ENCODE peak calls at places on chromosome 10, in nine cellular contexts. One of them, this sample, is unnamed.

GRCh38 chr10:84179059-84179710 is 5.6 kb downstream of the GPR15LG start:
- DNase-seq in naive thymus-derived CD4-positive, alpha-beta T cell: no peak
- DNase-seq in stimulated activated CD4-positive, alpha-beta T cell treated with anti-CD3 and anti-CD28 coated beads, Interleukin-4, amount 100 ng/mL, for 1 hour: no peak
- DNase-seq in Daoy: peak
- DNase-seq in foreskin fibroblast: peak
- DNase-seq in BE2C: peak
- DNase-seq in globus pallidus: no peak
- DNase-seq in activated CD8-positive, alpha-beta memory T cell treated with anti-CD3 and anti-CD28 coated beads for 48 hours: no peak
- DNase-seq in NCI-H1092: peak
- DNase-seq in this sample: no peak

GRCh38 chr10:53886325-53887300 is 914.4 kb downstream of the PCDH15 start:
- DNase-seq in Daoy: no peak
- DNase-seq in globus pallidus: no peak
- DNase-seq in naive thymus-derived CD4-positive, alpha-beta T cell: no peak
- DNase-seq in activated CD8-positive, alpha-beta memory T cell treated with anti-CD3 and anti-CD28 coated beads for 48 hours: no peak
- DNase-seq in BE2C: no peak
- DNase-seq in foreskin fibroblast: no peak
- DNase-seq in stimulated activated CD4-positive, alpha-beta T cell treated with anti-CD3 and anti-CD28 coated beads, Interleukin-4, amount 100 ng/mL, for 1 hour: no peak
- DNase-seq in NCI-H1092: no peak
- DNase-seq in this sample: no peak

GRCh38 chr10:24706479-24707118 is 17.1 kb downstream of the ARHGAP21 start:
- DNase-seq in foreskin fibroblast: peak
- DNase-seq in stimulated activated CD4-positive, alpha-beta T cell treated with anti-CD3 and anti-CD28 coated beads, Interleukin-4, amount 100 ng/mL, for 1 hour: no peak
- DNase-seq in NCI-H1092: no peak
- DNase-seq in naive thymus-derived CD4-positive, alpha-beta T cell: no peak
- DNase-seq in Daoy: peak
- DNase-seq in activated CD8-positive, alpha-beta memory T cell treated with anti-CD3 and anti-CD28 coated beads for 48 hours: no peak
- DNase-seq in BE2C: peak
- DNase-seq in globus pallidus: peak
- DNase-seq in this sample: no peak

GRCh38 chr10:109978481-109978880 is 29.3 kb upstream of the ADD3 start:
- DNase-seq in stimulated activated CD4-positive, alpha-beta T cell treated with anti-CD3 and anti-CD28 coated beads, Interleukin-4, amount 100 ng/mL, for 1 hour: peak
- DNase-seq in foreskin fibroblast: peak
- DNase-seq in naive thymus-derived CD4-positive, alpha-beta T cell: peak
- DNase-seq in activated CD8-positive, alpha-beta memory T cell treated with anti-CD3 and anti-CD28 coated beads for 48 hours: no peak
- DNase-seq in globus pallidus: peak
- DNase-seq in Daoy: peak
- DNase-seq in BE2C: peak
- DNase-seq in NCI-H1092: no peak
- DNase-seq in this sample: no peak

GRCh38 chr10:24822557-24822956 is 98.9 kb upstream of the ARHGAP21 start:
- DNase-seq in naive thymus-derived CD4-positive, alpha-beta T cell: no peak
- DNase-seq in globus pallidus: no peak
- DNase-seq in NCI-H1092: no peak
- DNase-seq in foreskin fibroblast: no peak
- DNase-seq in activated CD8-positive, alpha-beta memory T cell treated with anti-CD3 and anti-CD28 coated beads for 48 hours: no peak
- DNase-seq in BE2C: no peak
- DNase-seq in stimulated activated CD4-positive, alpha-beta T cell treated with anti-CD3 and anti-CD28 coated beads, Interleukin-4, amount 100 ng/mL, for 1 hour: no peak
- DNase-seq in Daoy: no peak
- DNase-seq in this sample: no peak

GRCh38 chr10:60480865-60481563 is 91.3 kb upstream of the ANK3 start:
- DNase-seq in foreskin fibroblast: peak
- DNase-seq in activated CD8-positive, alpha-beta memory T cell treated with anti-CD3 and anti-CD28 coated beads for 48 hours: no peak
- DNase-seq in stimulated activated CD4-positive, alpha-beta T cell treated with anti-CD3 and anti-CD28 coated beads, Interleukin-4, amount 100 ng/mL, for 1 hour: no peak
- DNase-seq in NCI-H1092: no peak
- DNase-seq in globus pallidus: peak
- DNase-seq in BE2C: peak
- DNase-seq in Daoy: peak
- DNase-seq in naive thymus-derived CD4-positive, alpha-beta T cell: no peak
- DNase-seq in this sample: no peak

GRCh38 chr10:119211625-119212441 is 4.5 kb downstream of the GRK5 start:
- DNase-seq in stimulated activated CD4-positive, alpha-beta T cell treated with anti-CD3 and anti-CD28 coated beads, Interleukin-4, amount 100 ng/mL, for 1 hour: no peak
- DNase-seq in Daoy: peak
- DNase-seq in NCI-H1092: no peak
- DNase-seq in naive thymus-derived CD4-positive, alpha-beta T cell: peak
- DNase-seq in globus pallidus: no peak
- DNase-seq in BE2C: no peak
- DNase-seq in activated CD8-positive, alpha-beta memory T cell treated with anti-CD3 and anti-CD28 coated beads for 48 hours: no peak
- DNase-seq in foreskin fibroblast: no peak
- DNase-seq in this sample: no peak

GRCh38 chr10:89158446-89158845 is 48.7 kb downstream of the CH25H start:
- DNase-seq in BE2C: no peak
- DNase-seq in NCI-H1092: no peak
- DNase-seq in foreskin fibroblast: peak
- DNase-seq in activated CD8-positive, alpha-beta memory T cell treated with anti-CD3 and anti-CD28 coated beads for 48 hours: no peak
- DNase-seq in naive thymus-derived CD4-positive, alpha-beta T cell: no peak
- DNase-seq in globus pallidus: no peak
- DNase-seq in Daoy: peak
- DNase-seq in stimulated activated CD4-positive, alpha-beta T cell treated with anti-CD3 and anti-CD28 coated beads, Interleukin-4, amount 100 ng/mL, for 1 hour: no peak
- DNase-seq in this sample: no peak

GRCh38 chr10:88759366-88760101 is at the start of gene LIPN:
- DNase-seq in BE2C: no peak
- DNase-seq in globus pallidus: no peak
- DNase-seq in naive thymus-derived CD4-positive, alpha-beta T cell: no peak
- DNase-seq in activated CD8-positive, alpha-beta memory T cell treated with anti-CD3 and anti-CD28 coated beads for 48 hours: no peak
- DNase-seq in NCI-H1092: no peak
- DNase-seq in foreskin fibroblast: no peak
- DNase-seq in Daoy: no peak
- DNase-seq in stimulated activated CD4-positive, alpha-beta T cell treated with anti-CD3 and anti-CD28 coated beads, Interleukin-4, amount 100 ng/mL, for 1 hour: no peak
- DNase-seq in this sample: no peak

GRCh38 chr10:33483124-33483794 is 148.8 kb upstream of the NRP1 start:
- DNase-seq in globus pallidus: no peak
- DNase-seq in NCI-H1092: peak
- DNase-seq in BE2C: no peak
- DNase-seq in foreskin fibroblast: no peak
- DNase-seq in Daoy: no peak
- DNase-seq in naive thymus-derived CD4-positive, alpha-beta T cell: no peak
- DNase-seq in stimulated activated CD4-positive, alpha-beta T cell treated with anti-CD3 and anti-CD28 coated beads, Interleukin-4, amount 100 ng/mL, for 1 hour: no peak
- DNase-seq in activated CD8-positive, alpha-beta memory T cell treated with anti-CD3 and anti-CD28 coated beads for 48 hours: no peak
- DNase-seq in this sample: no peak

GRCh38 chr10:52517017-52517416 is 202.9 kb downstream of the DKK1 start:
- DNase-seq in Daoy: no peak
- DNase-seq in globus pallidus: no peak
- DNase-seq in foreskin fibroblast: no peak
- DNase-seq in naive thymus-derived CD4-positive, alpha-beta T cell: no peak
- DNase-seq in BE2C: peak
- DNase-seq in activated CD8-positive, alpha-beta memory T cell treated with anti-CD3 and anti-CD28 coated beads for 48 hours: no peak
- DNase-seq in stimulated activated CD4-positive, alpha-beta T cell treated with anti-CD3 and anti-CD28 coated beads, Interleukin-4, amount 100 ng/mL, for 1 hour: no peak
- DNase-seq in NCI-H1092: no peak
- DNase-seq in this sample: no peak

GRCh38 chr10:83806716-83807115 is 332.6 kb upstream of the GHITM start:
- DNase-seq in activated CD8-positive, alpha-beta memory T cell treated with anti-CD3 and anti-CD28 coated beads for 48 hours: no peak
- DNase-seq in BE2C: peak
- DNase-seq in stimulated activated CD4-positive, alpha-beta T cell treated with anti-CD3 and anti-CD28 coated beads, Interleukin-4, amount 100 ng/mL, for 1 hour: no peak
- DNase-seq in NCI-H1092: no peak
- DNase-seq in foreskin fibroblast: no peak
- DNase-seq in naive thymus-derived CD4-positive, alpha-beta T cell: no peak
- DNase-seq in Daoy: no peak
- DNase-seq in globus pallidus: no peak
- DNase-seq in this sample: no peak

GRCh38 chr10:102118867-102119266 is 1.3 kb downstream of the LDB1 start:
- DNase-seq in BE2C: peak
- DNase-seq in Daoy: peak
- DNase-seq in globus pallidus: peak
- DNase-seq in NCI-H1092: no peak
- DNase-seq in naive thymus-derived CD4-positive, alpha-beta T cell: no peak
- DNase-seq in stimulated activated CD4-positive, alpha-beta T cell treated with anti-CD3 and anti-CD28 coated beads, Interleukin-4, amount 100 ng/mL, for 1 hour: no peak
- DNase-seq in activated CD8-positive, alpha-beta memory T cell treated with anti-CD3 and anti-CD28 coated beads for 48 hours: no peak
- DNase-seq in foreskin fibroblast: no peak
- DNase-seq in this sample: no peak

GRCh38 chr10:110488124-110488681 is 9.5 kb upstream of the DUSP5 start:
- DNase-seq in foreskin fibroblast: peak
- DNase-seq in Daoy: peak
- DNase-seq in naive thymus-derived CD4-positive, alpha-beta T cell: no peak
- DNase-seq in stimulated activated CD4-positive, alpha-beta T cell treated with anti-CD3 and anti-CD28 coated beads, Interleukin-4, amount 100 ng/mL, for 1 hour: no peak
- DNase-seq in BE2C: no peak
- DNase-seq in activated CD8-positive, alpha-beta memory T cell treated with anti-CD3 and anti-CD28 coated beads for 48 hours: no peak
- DNase-seq in NCI-H1092: no peak
- DNase-seq in globus pallidus: no peak
- DNase-seq in this sample: no peak

GRCh38 chr10:89384474-89385324 is 6.8 kb downstream of the IFIT1B start:
- DNase-seq in stimulated activated CD4-positive, alpha-beta T cell treated with anti-CD3 and anti-CD28 coated beads, Interleukin-4, amount 100 ng/mL, for 1 hour: no peak
- DNase-seq in naive thymus-derived CD4-positive, alpha-beta T cell: no peak
- DNase-seq in foreskin fibroblast: no peak
- DNase-seq in activated CD8-positive, alpha-beta memory T cell treated with anti-CD3 and anti-CD28 coated beads for 48 hours: no peak
- DNase-seq in BE2C: no peak
- DNase-seq in Daoy: no peak
- DNase-seq in globus pallidus: no peak
- DNase-seq in NCI-H1092: no peak
- DNase-seq in this sample: no peak

GRCh38 chr10:94524146-94524545 is 21.4 kb upstream of the HELLS start:
- DNase-seq in NCI-H1092: no peak
- DNase-seq in globus pallidus: no peak
- DNase-seq in Daoy: peak
- DNase-seq in BE2C: no peak
- DNase-seq in activated CD8-positive, alpha-beta memory T cell treated with anti-CD3 and anti-CD28 coated beads for 48 hours: no peak
- DNase-seq in stimulated activated CD4-positive, alpha-beta T cell treated with anti-CD3 and anti-CD28 coated beads, Interleukin-4, amount 100 ng/mL, for 1 hour: no peak
- DNase-seq in foreskin fibroblast: no peak
- DNase-seq in naive thymus-derived CD4-positive, alpha-beta T cell: no peak
- DNase-seq in this sample: no peak

GRCh38 chr10:48981310-48981907 is 41.8 kb upstream of the LRRC18 start:
- DNase-seq in foreskin fibroblast: peak
- DNase-seq in globus pallidus: peak
- DNase-seq in BE2C: peak
- DNase-seq in activated CD8-positive, alpha-beta memory T cell treated with anti-CD3 and anti-CD28 coated beads for 48 hours: peak
- DNase-seq in stimulated activated CD4-positive, alpha-beta T cell treated with anti-CD3 and anti-CD28 coated beads, Interleukin-4, amount 100 ng/mL, for 1 hour: peak
- DNase-seq in NCI-H1092: peak
- DNase-seq in Daoy: peak
- DNase-seq in naive thymus-derived CD4-positive, alpha-beta T cell: no peak
- DNase-seq in this sample: peak

GRCh38 chr10:3248526-3249255 is 76.1 kb upstream of the PITRM1 start:
- DNase-seq in foreskin fibroblast: peak
- DNase-seq in naive thymus-derived CD4-positive, alpha-beta T cell: no peak
- DNase-seq in Daoy: peak
- DNase-seq in stimulated activated CD4-positive, alpha-beta T cell treated with anti-CD3 and anti-CD28 coated beads, Interleukin-4, amount 100 ng/mL, for 1 hour: no peak
- DNase-seq in globus pallidus: no peak
- DNase-seq in BE2C: no peak
- DNase-seq in NCI-H1092: no peak
- DNase-seq in activated CD8-positive, alpha-beta memory T cell treated with anti-CD3 and anti-CD28 coated beads for 48 hours: no peak
- DNase-seq in this sample: no peak

GRCh38 chr10:103278862-103279298 is 1.9 kb downstream of the INA start:
- DNase-seq in naive thymus-derived CD4-positive, alpha-beta T cell: no peak
- DNase-seq in Daoy: peak
- DNase-seq in BE2C: peak
- DNase-seq in activated CD8-positive, alpha-beta memory T cell treated with anti-CD3 and anti-CD28 coated beads for 48 hours: no peak
- DNase-seq in NCI-H1092: no peak
- DNase-seq in stimulated activated CD4-positive, alpha-beta T cell treated with anti-CD3 and anti-CD28 coated beads, Interleukin-4, amount 100 ng/mL, for 1 hour: peak
- DNase-seq in foreskin fibroblast: peak
- DNase-seq in globus pallidus: peak
- DNase-seq in this sample: peak

GRCh38 chr10:99767901-99768300 is 14.5 kb upstream of the ABCC2 start:
- DNase-seq in foreskin fibroblast: no peak
- DNase-seq in Daoy: no peak
- DNase-seq in naive thymus-derived CD4-positive, alpha-beta T cell: no peak
- DNase-seq in BE2C: no peak
- DNase-seq in NCI-H1092: no peak
- DNase-seq in globus pallidus: no peak
- DNase-seq in activated CD8-positive, alpha-beta memory T cell treated with anti-CD3 and anti-CD28 coated beads for 48 hours: no peak
- DNase-seq in stimulated activated CD4-positive, alpha-beta T cell treated with anti-CD3 and anti-CD28 coated beads, Interleukin-4, amount 100 ng/mL, for 1 hour: no peak
- DNase-seq in this sample: no peak

GRCh38 chr10:103884681-103885139 is 29.3 kb upstream of the SH3PXD2A start:
- DNase-seq in stimulated activated CD4-positive, alpha-beta T cell treated with anti-CD3 and anti-CD28 coated beads, Interleukin-4, amount 100 ng/mL, for 1 hour: no peak
- DNase-seq in foreskin fibroblast: peak
- DNase-seq in BE2C: peak
- DNase-seq in naive thymus-derived CD4-positive, alpha-beta T cell: no peak
- DNase-seq in activated CD8-positive, alpha-beta memory T cell treated with anti-CD3 and anti-CD28 coated beads for 48 hours: no peak
- DNase-seq in globus pallidus: peak
- DNase-seq in NCI-H1092: peak
- DNase-seq in Daoy: peak
- DNase-seq in this sample: peak

GRCh38 chr10:110901954-110902819 is 16.8 kb downstream of the BBIP1 start:
- DNase-seq in naive thymus-derived CD4-positive, alpha-beta T cell: no peak
- DNase-seq in Daoy: peak
- DNase-seq in foreskin fibroblast: peak
- DNase-seq in BE2C: no peak
- DNase-seq in activated CD8-positive, alpha-beta memory T cell treated with anti-CD3 and anti-CD28 coated beads for 48 hours: no peak
- DNase-seq in globus pallidus: no peak
- DNase-seq in NCI-H1092: no peak
- DNase-seq in stimulated activated CD4-positive, alpha-beta T cell treated with anti-CD3 and anti-CD28 coated beads, Interleukin-4, amount 100 ng/mL, for 1 hour: peak
- DNase-seq in this sample: no peak

GRCh38 chr10:7264313-7264741 is 146.5 kb downstream of the SFMBT2 start:
- DNase-seq in activated CD8-positive, alpha-beta memory T cell treated with anti-CD3 and anti-CD28 coated beads for 48 hours: no peak
- DNase-seq in naive thymus-derived CD4-positive, alpha-beta T cell: no peak
- DNase-seq in foreskin fibroblast: no peak
- DNase-seq in globus pallidus: no peak
- DNase-seq in NCI-H1092: no peak
- DNase-seq in BE2C: peak
- DNase-seq in stimulated activated CD4-positive, alpha-beta T cell treated with anti-CD3 and anti-CD28 coated beads, Interleukin-4, amount 100 ng/mL, for 1 hour: no peak
- DNase-seq in Daoy: peak
- DNase-seq in this sample: no peak

GRCh38 chr10:43393606-43394360 is 15.2 kb downstream of the HNRNPF start:
- DNase-seq in naive thymus-derived CD4-positive, alpha-beta T cell: no peak
- DNase-seq in foreskin fibroblast: no peak
- DNase-seq in Daoy: no peak
- DNase-seq in activated CD8-positive, alpha-beta memory T cell treated with anti-CD3 and anti-CD28 coated beads for 48 hours: no peak
- DNase-seq in BE2C: no peak
- DNase-seq in stimulated activated CD4-positive, alpha-beta T cell treated with anti-CD3 and anti-CD28 coated beads, Interleukin-4, amount 100 ng/mL, for 1 hour: no peak
- DNase-seq in globus pallidus: no peak
- DNase-seq in NCI-H1092: no peak
- DNase-seq in this sample: no peak

GRCh38 chr10:118594392-118595063 is 920 bp downstream of the PRLHR start:
- DNase-seq in activated CD8-positive, alpha-beta memory T cell treated with anti-CD3 and anti-CD28 coated beads for 48 hours: peak
- DNase-seq in stimulated activated CD4-positive, alpha-beta T cell treated with anti-CD3 and anti-CD28 coated beads, Interleukin-4, amount 100 ng/mL, for 1 hour: peak
- DNase-seq in BE2C: peak
- DNase-seq in globus pallidus: peak
- DNase-seq in foreskin fibroblast: peak
- DNase-seq in naive thymus-derived CD4-positive, alpha-beta T cell: peak
- DNase-seq in Daoy: peak
- DNase-seq in NCI-H1092: peak
- DNase-seq in this sample: peak

GRCh38 chr10:132199854-132200311 is 13.1 kb downstream of the DPYSL4 start:
- DNase-seq in globus pallidus: no peak
- DNase-seq in foreskin fibroblast: no peak
- DNase-seq in naive thymus-derived CD4-positive, alpha-beta T cell: no peak
- DNase-seq in stimulated activated CD4-positive, alpha-beta T cell treated with anti-CD3 and anti-CD28 coated beads, Interleukin-4, amount 100 ng/mL, for 1 hour: no peak
- DNase-seq in NCI-H1092: no peak
- DNase-seq in activated CD8-positive, alpha-beta memory T cell treated with anti-CD3 and anti-CD28 coated beads for 48 hours: no peak
- DNase-seq in Daoy: no peak
- DNase-seq in BE2C: no peak
- DNase-seq in this sample: peak

GRCh38 chr10:122114156-122114747 is 125.3 kb downstream of the TACC2 start:
- DNase-seq in globus pallidus: no peak
- DNase-seq in NCI-H1092: no peak
- DNase-seq in Daoy: no peak
- DNase-seq in foreskin fibroblast: no peak
- DNase-seq in activated CD8-positive, alpha-beta memory T cell treated with anti-CD3 and anti-CD28 coated beads for 48 hours: no peak
- DNase-seq in BE2C: peak
- DNase-seq in stimulated activated CD4-positive, alpha-beta T cell treated with anti-CD3 and anti-CD28 coated beads, Interleukin-4, amount 100 ng/mL, for 1 hour: no peak
- DNase-seq in naive thymus-derived CD4-positive, alpha-beta T cell: no peak
- DNase-seq in this sample: no peak

GRCh38 chr10:63798599-63799498 is 277.6 kb downstream of the REEP3 start:
- DNase-seq in BE2C: no peak
- DNase-seq in Daoy: peak
- DNase-seq in NCI-H1092: no peak
- DNase-seq in activated CD8-positive, alpha-beta memory T cell treated with anti-CD3 and anti-CD28 coated beads for 48 hours: no peak
- DNase-seq in stimulated activated CD4-positive, alpha-beta T cell treated with anti-CD3 and anti-CD28 coated beads, Interleukin-4, amount 100 ng/mL, for 1 hour: no peak
- DNase-seq in naive thymus-derived CD4-positive, alpha-beta T cell: no peak
- DNase-seq in foreskin fibroblast: peak
- DNase-seq in globus pallidus: peak
- DNase-seq in this sample: no peak

GRCh38 chr10:15209827-15210509 is 41.5 kb upstream of the NMT2 start:
- DNase-seq in globus pallidus: peak
- DNase-seq in BE2C: peak
- DNase-seq in stimulated activated CD4-positive, alpha-beta T cell treated with anti-CD3 and anti-CD28 coated beads, Interleukin-4, amount 100 ng/mL, for 1 hour: peak
- DNase-seq in activated CD8-positive, alpha-beta memory T cell treated with anti-CD3 and anti-CD28 coated beads for 48 hours: peak
- DNase-seq in foreskin fibroblast: peak
- DNase-seq in naive thymus-derived CD4-positive, alpha-beta T cell: peak
- DNase-seq in NCI-H1092: peak
- DNase-seq in Daoy: peak
- DNase-seq in this sample: peak

GRCh38 chr10:52940921-52941320 is 168.3 kb upstream of the MBL2 start:
- DNase-seq in activated CD8-positive, alpha-beta memory T cell treated with anti-CD3 and anti-CD28 coated beads for 48 hours: no peak
- DNase-seq in stimulated activated CD4-positive, alpha-beta T cell treated with anti-CD3 and anti-CD28 coated beads, Interleukin-4, amount 100 ng/mL, for 1 hour: no peak
- DNase-seq in BE2C: no peak
- DNase-seq in Daoy: no peak
- DNase-seq in NCI-H1092: no peak
- DNase-seq in foreskin fibroblast: no peak
- DNase-seq in naive thymus-derived CD4-positive, alpha-beta T cell: no peak
- DNase-seq in globus pallidus: no peak
- DNase-seq in this sample: no peak